ENCODE peak calls at places on chromosomes 6 and 20, in seven cellular contexts. P is cardiac fibroblast; F is Daoy; O is SHP77 treated with DMSO at 0.1 percent for 48 hours; I is progenitor cell of endocrine pancreas; W is stimulated activated CD8-positive, alpha-beta memory T cell treated with anti-CD3 and anti-CD28 coated beads, Interleukin-4, amount 100 ng/mL, for 4 hours; D is HTR-8/SVneo. U is an unnamed sample.
A peak's percentile ranks its signal among the peaks of the same experiment; 100 is the strongest.

GRCh38 chr20:9884061-9884460 is 45.2 kb upstream of the PAK5 start:
- DNase-seq in P (no peak), F (no peak), O (no peak), I (no peak), W (no peak), D (no peak), U (no peak)

GRCh38 chr20:44650777-44651493 is 564 bp downstream of the ADA start:
- DNase-seq in P (peak; percentile 30), F (no peak), O (no peak), I (no peak), W (no peak), D (no peak), U (no peak)

GRCh38 chr6:25359891-25360290 is 80.7 kb downstream of the CARMIL1 start:
- DNase-seq in P (no peak), F (no peak), O (no peak), I (no peak), W (no peak), D (no peak), U (no peak)

GRCh38 chr20:45163071-45163803 is 11.5 kb upstream of the PI3 start:
- DNase-seq in P (no peak), F (no peak), O (no peak), I (no peak), W (no peak), D (no peak), U (no peak)

GRCh38 chr6:157562997-157563396 is 182.0 kb downstream of the ZDHHC14 start:
- DNase-seq in P (no peak), F (no peak), O (no peak), I (no peak), W (no peak), D (no peak), U (no peak)

GRCh38 chr6:1479601-1480236 is 90.3 kb downstream of the FOXF2 start:
- DNase-seq in P (no peak), F (no peak), O (no peak), I (no peak), W (no peak), D (no peak), U (no peak)

GRCh38 chr20:10551732-10552724 is 116.9 kb downstream of the SLX4IP start:
- DNase-seq in P (no peak), F (no peak), O (no peak), I (no peak), W (no peak), D (no peak), U (no peak)

GRCh38 chr6:181049-181654 is 111.1 kb upstream of the DUSP22 start:
- DNase-seq in P (no peak), F (no peak), O (no peak), I (no peak), W (no peak), D (no peak), U (no peak)

GRCh38 chr6:109238405-109238804 is 143.1 kb downstream of the CEP57L1 start:
- DNase-seq in P (peak; percentile 68), F (no peak), O (no peak), I (no peak), W (no peak), D (no peak), U (no peak)

GRCh38 chr6:148328876-148329567 is 13.6 kb upstream of the SASH1 start:
- DNase-seq in P (no peak), F (no peak), O (no peak), I (no peak), W (no peak), D (no peak), U (no peak)

U was measured in NCI-H510A.